ENCODE peak calls at places on chromosomes 12 and 14, in eight cellular contexts. One of them, this sample, is unnamed.

GRCh38 chr12:57444744-57445143 is 10.2 kb downstream of the INHBC start:
- DNase-seq in H1: no peak
- DNase-seq in GM23338: no peak
- DNase-seq in HCT116: no peak
- DNase-seq in HL-60: no peak
- DNase-seq in Panc1: no peak
- DNase-seq in esophagus muscularis mucosa: no peak
- DNase-seq in prostate gland: no peak
- DNase-seq in this sample: no peak

GRCh38 chr14:61589691-61590521 is 105.4 kb upstream of the HIF1A start:
- DNase-seq in H1: no peak
- DNase-seq in GM23338: no peak
- DNase-seq in HCT116: no peak
- DNase-seq in HL-60: no peak
- DNase-seq in Panc1: no peak
- DNase-seq in esophagus muscularis mucosa: peak; percentile 91
- DNase-seq in prostate gland: no peak
- DNase-seq in this sample: no peak

GRCh38 chr12:41509655-41510054 is 321.5 kb downstream of the PDZRN4 start:
- DNase-seq in H1: no peak
- DNase-seq in GM23338: no peak
- DNase-seq in HCT116: no peak
- DNase-seq in HL-60: no peak
- DNase-seq in Panc1: no peak
- DNase-seq in esophagus muscularis mucosa: no peak
- DNase-seq in prostate gland: no peak
- DNase-seq in this sample: no peak

GRCh38 chr14:54650331-54651017 is 83.5 kb downstream of the SAMD4A start:
- DNase-seq in H1: no peak
- DNase-seq in GM23338: peak; percentile 35
- DNase-seq in HCT116: no peak
- DNase-seq in HL-60: no peak
- DNase-seq in Panc1: no peak
- DNase-seq in esophagus muscularis mucosa: no peak
- DNase-seq in prostate gland: no peak
- DNase-seq in this sample: no peak

GRCh38 chr12:72491399-72491798 is 219.2 kb downstream of the TRHDE start:
- DNase-seq in H1: no peak
- DNase-seq in GM23338: no peak
- DNase-seq in HCT116: no peak
- DNase-seq in HL-60: no peak
- DNase-seq in Panc1: no peak
- DNase-seq in esophagus muscularis mucosa: no peak
- DNase-seq in prostate gland: no peak
- DNase-seq in this sample: no peak

GRCh38 chr14:77200406-77200985 is 18.9 kb downstream of the TMEM63C start:
- DNase-seq in H1: no peak
- DNase-seq in GM23338: peak; percentile 29
- DNase-seq in HCT116: no peak
- DNase-seq in HL-60: no peak
- DNase-seq in Panc1: no peak
- DNase-seq in esophagus muscularis mucosa: no peak
- DNase-seq in prostate gland: no peak
- DNase-seq in this sample: no peak

GRCh38 chr12:3947781-3948180 is 74.6 kb upstream of the PARP11 start:
- DNase-seq in H1: no peak
- DNase-seq in GM23338: no peak
- DNase-seq in HCT116: no peak
- DNase-seq in HL-60: no peak
- DNase-seq in Panc1: no peak
- DNase-seq in esophagus muscularis mucosa: no peak
- DNase-seq in prostate gland: no peak
- DNase-seq in this sample: no peak

GRCh38 chr12:91704446-91704845 is 441.2 kb downstream of the BTG1 start:
- DNase-seq in H1: no peak
- DNase-seq in GM23338: no peak
- DNase-seq in HCT116: no peak
- DNase-seq in HL-60: no peak
- DNase-seq in Panc1: no peak
- DNase-seq in esophagus muscularis mucosa: no peak
- DNase-seq in prostate gland: no peak
- DNase-seq in this sample: no peak

GRCh38 chr14:71236430-71236829 is 329.2 kb downstream of the PCNX1 start:
- DNase-seq in H1: no peak
- DNase-seq in GM23338: no peak
- DNase-seq in HCT116: no peak
- DNase-seq in HL-60: no peak
- DNase-seq in Panc1: no peak
- DNase-seq in esophagus muscularis mucosa: no peak
- DNase-seq in prostate gland: no peak
- DNase-seq in this sample: no peak

GRCh38 chr14:73619524-73619923 is 7.2 kb downstream of the ACOT6 start:
- DNase-seq in H1: no peak
- DNase-seq in GM23338: no peak
- DNase-seq in HCT116: no peak
- DNase-seq in HL-60: no peak
- DNase-seq in Panc1: no peak
- DNase-seq in esophagus muscularis mucosa: no peak
- DNase-seq in prostate gland: no peak
- DNase-seq in this sample: no peak

GRCh38 chr14:24246765-24247212 is 4.4 kb upstream of the TINF2 start:
- DNase-seq in H1: no peak
- DNase-seq in GM23338: no peak
- DNase-seq in HCT116: no peak
- DNase-seq in HL-60: no peak
- DNase-seq in Panc1: no peak
- DNase-seq in esophagus muscularis mucosa: no peak
- DNase-seq in prostate gland: no peak
- DNase-seq in this sample: no peak

GRCh38 chr12:95859947-95860850 is 1.4 kb downstream of the SNRPF start:
- DNase-seq in H1: no peak
- DNase-seq in GM23338: no peak
- DNase-seq in HCT116: no peak
- DNase-seq in HL-60: peak; percentile 51
- DNase-seq in Panc1: no peak
- DNase-seq in esophagus muscularis mucosa: no peak
- DNase-seq in prostate gland: no peak
- DNase-seq in this sample: no peak

GRCh38 chr14:65387628-65388027 is 24.9 kb upstream of the FUT8 start:
- DNase-seq in H1: no peak
- DNase-seq in GM23338: no peak
- DNase-seq in HCT116: no peak
- DNase-seq in HL-60: no peak
- DNase-seq in Panc1: no peak
- DNase-seq in esophagus muscularis mucosa: no peak
- DNase-seq in prostate gland: no peak
- DNase-seq in this sample: no peak

GRCh38 chr14:64732066-64732465 is 27.8 kb downstream of the PLEKHG3 start:
- DNase-seq in H1: no peak
- DNase-seq in GM23338: no peak
- DNase-seq in HCT116: no peak
- DNase-seq in HL-60: no peak
- DNase-seq in Panc1: no peak
- DNase-seq in esophagus muscularis mucosa: no peak
- DNase-seq in prostate gland: no peak
- DNase-seq in this sample: no peak

GRCh38 chr12:26149963-26150362 is 25.1 kb upstream of the BHLHE41 start:
- DNase-seq in H1: no peak
- DNase-seq in GM23338: no peak
- DNase-seq in HCT116: no peak
- DNase-seq in HL-60: no peak
- DNase-seq in Panc1: no peak
- DNase-seq in esophagus muscularis mucosa: no peak
- DNase-seq in prostate gland: no peak
- DNase-seq in this sample: no peak

GRCh38 chr12:25988505-25988904 is 30.0 kb downstream of the RASSF8 start:
- DNase-seq in H1: no peak
- DNase-seq in GM23338: no peak
- DNase-seq in HCT116: no peak
- DNase-seq in HL-60: no peak
- DNase-seq in Panc1: no peak
- DNase-seq in esophagus muscularis mucosa: no peak
- DNase-seq in prostate gland: no peak
- DNase-seq in this sample: no peak

GRCh38 chr14:41642402-41643195 is 35.9 kb downstream of the LRFN5 start:
- DNase-seq in H1: no peak
- DNase-seq in GM23338: peak; percentile 41
- DNase-seq in HCT116: no peak
- DNase-seq in HL-60: no peak
- DNase-seq in Panc1: no peak
- DNase-seq in esophagus muscularis mucosa: no peak
- DNase-seq in prostate gland: no peak
- DNase-seq in this sample: no peak

DNA sequence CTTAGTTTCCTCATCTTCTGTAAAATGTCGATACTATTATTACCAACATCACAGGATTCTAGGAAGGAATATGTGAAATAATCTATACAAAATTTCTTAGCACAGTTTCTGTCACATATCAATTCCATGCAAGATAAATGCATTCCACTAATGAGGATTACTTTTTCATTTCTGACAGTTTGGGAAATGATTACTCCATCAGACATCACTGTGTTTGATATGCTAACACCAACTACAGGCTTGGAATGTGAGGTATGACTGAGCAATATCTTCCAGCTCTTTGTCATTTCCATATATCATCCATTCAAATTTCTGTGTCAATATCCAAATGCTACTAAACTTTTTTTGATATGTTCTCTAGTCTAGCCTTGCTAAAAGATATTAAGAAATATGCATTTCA is 111.2 kb upstream of the PTPRQ start:
- DNase-seq in H1: no peak
- DNase-seq in GM23338: no peak
- DNase-seq in HCT116: no peak
- DNase-seq in HL-60: no peak
- DNase-seq in Panc1: no peak
- DNase-seq in esophagus muscularis mucosa: no peak
- DNase-seq in prostate gland: no peak
- DNase-seq in this sample: no peak
- TF ChIP-seq POLR2AphosphoS5 in H1: no peak
- TF ChIP-seq POLR2AphosphoS5 in GM23338: no peak
- TF ChIP-seq POLR2AphosphoS5 in HCT116: no peak
- TF ChIP-seq POLR2AphosphoS5 in HL-60: no peak
- TF ChIP-seq POLR2AphosphoS5 in Panc1: no peak
- TF ChIP-seq POLR2AphosphoS5 in esophagus muscularis mucosa: no peak
- TF ChIP-seq POLR2AphosphoS5 in prostate gland: no peak
- TF ChIP-seq POLR2AphosphoS5 in this sample: no peak

DNA sequence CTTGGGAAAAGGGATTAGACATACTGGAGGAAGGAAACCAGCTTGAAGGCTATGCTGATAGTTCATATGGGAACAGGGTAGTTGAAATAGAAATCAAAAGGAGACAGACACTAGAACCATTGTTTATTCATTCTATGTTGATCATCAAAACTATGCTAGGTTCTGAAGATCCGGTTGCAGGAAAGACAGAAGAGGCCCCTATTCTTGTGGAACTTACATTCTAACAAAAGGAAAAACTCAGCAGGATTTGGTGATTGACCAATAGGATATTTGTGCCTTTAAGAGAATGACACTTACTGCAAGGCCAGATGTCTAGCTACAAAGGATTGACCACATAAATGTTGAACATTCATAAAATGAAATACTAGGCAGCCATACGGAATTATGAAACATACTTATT is 179.2 kb downstream of the AKAP6 start:
- DNase-seq in H1: no peak
- DNase-seq in GM23338: no peak
- DNase-seq in HCT116: no peak
- DNase-seq in HL-60: no peak
- DNase-seq in Panc1: no peak
- DNase-seq in esophagus muscularis mucosa: no peak
- DNase-seq in prostate gland: no peak
- DNase-seq in this sample: no peak
- H3K4me3 ChIP-seq in H1: no peak overlapping the region
- H3K4me3 ChIP-seq in GM23338: no peak overlapping the region
- H3K4me3 ChIP-seq in HCT116: no peak overlapping the region
- H3K4me3 ChIP-seq in HL-60: no peak overlapping the region
- H3K4me3 ChIP-seq in Panc1: no peak overlapping the region
- H3K4me3 ChIP-seq in esophagus muscularis mucosa: no peak overlapping the region
- H3K4me3 ChIP-seq in prostate gland: no peak overlapping the region
- H3K4me3 ChIP-seq in this sample: no peak overlapping the region

GRCh38 chr12:15601210-15601800 is 187.9 kb downstream of the EPS8 start:
- DNase-seq in H1: no peak
- DNase-seq in GM23338: no peak
- DNase-seq in HCT116: no peak
- DNase-seq in HL-60: no peak
- DNase-seq in Panc1: no peak
- DNase-seq in esophagus muscularis mucosa: no peak
- DNase-seq in prostate gland: no peak
- DNase-seq in this sample: no peak
- H3K27ac ChIP-seq in H1: no peak overlapping the region
- H3K27ac ChIP-seq in GM23338: no peak overlapping the region
- H3K27ac ChIP-seq in HCT116: no peak overlapping the region
- H3K27ac ChIP-seq in HL-60: no peak overlapping the region
- H3K27ac ChIP-seq in Panc1: no peak overlapping the region
- H3K27ac ChIP-seq in esophagus muscularis mucosa: no peak overlapping the region
- H3K27ac ChIP-seq in prostate gland: no peak overlapping the region
- H3K27ac ChIP-seq in this sample: no peak overlapping the region

DNA sequence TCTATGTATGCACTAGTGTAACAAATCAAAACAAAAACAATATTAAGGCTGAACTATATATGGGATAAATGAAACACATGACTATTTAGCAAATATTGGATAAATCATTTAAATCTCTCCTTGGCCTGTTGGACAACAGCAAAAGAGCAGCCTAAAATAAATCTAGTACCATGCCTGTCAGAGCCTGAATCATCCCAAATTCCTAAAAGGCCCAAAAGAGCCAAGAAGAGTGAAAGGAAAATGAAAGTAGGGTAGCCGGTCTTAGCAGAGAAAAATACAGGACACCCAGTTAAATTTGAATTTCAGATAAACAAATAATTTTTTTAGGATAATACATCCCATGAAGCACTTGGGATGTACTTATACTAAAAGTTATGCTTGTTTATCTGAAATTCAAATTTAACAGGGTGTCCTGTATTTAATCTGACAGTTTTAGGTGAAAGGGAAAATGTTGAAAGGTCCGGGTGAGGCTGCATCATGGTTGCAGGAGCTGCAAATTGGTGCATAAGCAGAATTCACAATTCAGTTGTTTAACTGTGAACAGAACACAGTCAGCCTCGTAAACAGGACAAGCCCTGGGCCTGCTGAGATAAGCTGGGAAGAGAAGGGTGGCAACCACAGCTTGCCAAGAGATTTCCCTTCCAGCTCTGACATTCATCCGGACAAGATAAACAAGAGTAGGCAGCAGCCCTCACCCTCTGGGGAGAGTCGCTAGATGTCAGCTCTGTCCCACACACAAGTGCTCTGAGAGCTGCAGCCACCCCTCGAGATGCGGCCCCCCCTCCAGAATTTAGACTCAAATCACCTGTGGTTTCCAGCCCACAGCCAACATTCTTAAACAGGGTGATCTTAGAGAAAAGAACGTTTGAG is 30.3 kb downstream of the DMAC2L start:
- DNase-seq in H1: no peak
- DNase-seq in GM23338: peak; percentile 68
- DNase-seq in HCT116: no peak
- DNase-seq in HL-60: no peak
- DNase-seq in Panc1: no peak
- DNase-seq in esophagus muscularis mucosa: peak; percentile 90
- DNase-seq in prostate gland: peak; percentile 80
- DNase-seq in this sample: peak; percentile 90
- TF ChIP-seq POLR2AphosphoS5 in H1: no peak
- TF ChIP-seq POLR2AphosphoS5 in GM23338: no peak
- TF ChIP-seq POLR2AphosphoS5 in HCT116: no peak
- TF ChIP-seq POLR2AphosphoS5 in HL-60: no peak
- TF ChIP-seq POLR2AphosphoS5 in Panc1: no peak
- TF ChIP-seq POLR2AphosphoS5 in esophagus muscularis mucosa: peak; percentile 7
- TF ChIP-seq POLR2AphosphoS5 in prostate gland: peak; percentile 87
- TF ChIP-seq POLR2AphosphoS5 in this sample: peak; percentile 65

GRCh38 chr14:67963960-67964359 is 144.4 kb downstream of the RAD51B start:
- DNase-seq in H1: no peak
- DNase-seq in GM23338: no peak
- DNase-seq in HCT116: no peak
- DNase-seq in HL-60: no peak
- DNase-seq in Panc1: no peak
- DNase-seq in esophagus muscularis mucosa: no peak
- DNase-seq in prostate gland: no peak
- DNase-seq in this sample: no peak
- H3K4me3 ChIP-seq in H1: no peak overlapping the region
- H3K4me3 ChIP-seq in GM23338: no peak overlapping the region
- H3K4me3 ChIP-seq in HCT116: no peak overlapping the region
- H3K4me3 ChIP-seq in HL-60: no peak overlapping the region
- H3K4me3 ChIP-seq in Panc1: no peak overlapping the region
- H3K4me3 ChIP-seq in esophagus muscularis mucosa: peak overlapping the region; percentile 14
- H3K4me3 ChIP-seq in prostate gland: no peak overlapping the region
- H3K4me3 ChIP-seq in this sample: peak overlapping the region; percentile 19

This sample was measured in vagina.